ENCODE peak calls at places on chromosome 3, in seven cellular contexts. One of them, this sample, is unnamed.

GRCh38 chr3:58234516-58234931 is 3.1 kb upstream of the ABHD6 start:
- DNase-seq in endothelial cell of umbilical vein: no peak
- DNase-seq in hepatocyte: peak
- DNase-seq in lung: no peak
- DNase-seq in type B pancreatic cell: no peak
- DNase-seq in fibroblast of pulmonary artery: peak
- DNase-seq in AG09309: no peak
- DNase-seq in this sample: no peak

GRCh38 chr3:86987421-86987715 is 3.6 kb downstream of the VGLL3 start:
- DNase-seq in fibroblast of pulmonary artery: no peak
- DNase-seq in endothelial cell of umbilical vein: no peak
- DNase-seq in type B pancreatic cell: no peak
- DNase-seq in hepatocyte: no peak
- DNase-seq in AG09309: no peak
- DNase-seq in lung: no peak
- DNase-seq in this sample: no peak

GRCh38 chr3:192130534-192131132 is 596.7 kb downstream of the FGF12 start:
- DNase-seq in AG09309: no peak
- DNase-seq in type B pancreatic cell: no peak
- DNase-seq in endothelial cell of umbilical vein: peak
- DNase-seq in hepatocyte: peak
- DNase-seq in lung: peak
- DNase-seq in fibroblast of pulmonary artery: peak
- DNase-seq in this sample: no peak

GRCh38 chr3:114212646-114213045 is 24.7 kb downstream of the ZNF80 start:
- DNase-seq in type B pancreatic cell: no peak
- DNase-seq in endothelial cell of umbilical vein: no peak
- DNase-seq in hepatocyte: no peak
- DNase-seq in lung: no peak
- DNase-seq in AG09309: no peak
- DNase-seq in fibroblast of pulmonary artery: no peak
- DNase-seq in this sample: no peak

GRCh38 chr3:147419062-147419701 is 10.0 kb downstream of the ZIC1 start:
- DNase-seq in hepatocyte: peak
- DNase-seq in type B pancreatic cell: peak
- DNase-seq in endothelial cell of umbilical vein: no peak
- DNase-seq in AG09309: no peak
- DNase-seq in fibroblast of pulmonary artery: peak
- DNase-seq in lung: no peak
- DNase-seq in this sample: no peak

GRCh38 chr3:66393486-66394260 is 107.1 kb downstream of the LRIG1 start:
- DNase-seq in AG09309: peak
- DNase-seq in fibroblast of pulmonary artery: peak
- DNase-seq in type B pancreatic cell: no peak
- DNase-seq in hepatocyte: no peak
- DNase-seq in lung: no peak
- DNase-seq in endothelial cell of umbilical vein: peak
- DNase-seq in this sample: peak

GRCh38 chr3:102810937-102811336 is 376.1 kb downstream of the ZPLD1 start:
- DNase-seq in hepatocyte: no peak
- DNase-seq in endothelial cell of umbilical vein: no peak
- DNase-seq in type B pancreatic cell: no peak
- DNase-seq in AG09309: no peak
- DNase-seq in lung: no peak
- DNase-seq in fibroblast of pulmonary artery: no peak
- DNase-seq in this sample: no peak

GRCh38 chr3:182979103-182979697 is 1.1 kb downstream of the DCUN1D1 start:
- DNase-seq in hepatocyte: peak
- DNase-seq in lung: no peak
- DNase-seq in AG09309: no peak
- DNase-seq in type B pancreatic cell: no peak
- DNase-seq in fibroblast of pulmonary artery: no peak
- DNase-seq in endothelial cell of umbilical vein: peak
- DNase-seq in this sample: no peak

GRCh38 chr3:21073561-21073960 is 677.4 kb downstream of the ZNF385D start:
- DNase-seq in type B pancreatic cell: no peak
- DNase-seq in hepatocyte: no peak
- DNase-seq in endothelial cell of umbilical vein: no peak
- DNase-seq in lung: no peak
- DNase-seq in fibroblast of pulmonary artery: no peak
- DNase-seq in AG09309: no peak
- DNase-seq in this sample: no peak

GRCh38 chr3:127556565-127556964 is 34.0 kb downstream of the TPRA1 start:
- DNase-seq in fibroblast of pulmonary artery: no peak
- DNase-seq in endothelial cell of umbilical vein: no peak
- DNase-seq in AG09309: no peak
- DNase-seq in type B pancreatic cell: no peak
- DNase-seq in hepatocyte: no peak
- DNase-seq in lung: no peak
- DNase-seq in this sample: no peak
- TF ChIP-seq CTCF in fibroblast of pulmonary artery: peak
- TF ChIP-seq CTCF in endothelial cell of umbilical vein: peak
- TF ChIP-seq CTCF in AG09309: no peak
- TF ChIP-seq CTCF in type B pancreatic cell: peak
- TF ChIP-seq CTCF in hepatocyte: no peak
- TF ChIP-seq CTCF in lung: no peak
- TF ChIP-seq CTCF in this sample: peak

GRCh38 chr3:142904639-142905441 is 16.0 kb upstream of the PCOLCE2 start:
- DNase-seq in lung: no peak
- DNase-seq in type B pancreatic cell: no peak
- DNase-seq in AG09309: no peak
- DNase-seq in hepatocyte: peak
- DNase-seq in fibroblast of pulmonary artery: peak
- DNase-seq in endothelial cell of umbilical vein: no peak
- DNase-seq in this sample: no peak
- TF ChIP-seq CTCF in lung: no peak
- TF ChIP-seq CTCF in type B pancreatic cell: no peak
- TF ChIP-seq CTCF in AG09309: peak
- TF ChIP-seq CTCF in hepatocyte: no peak
- TF ChIP-seq CTCF in fibroblast of pulmonary artery: no peak
- TF ChIP-seq CTCF in endothelial cell of umbilical vein: no peak
- TF ChIP-seq CTCF in this sample: no peak

GRCh38 chr3:14392231-14392630 is 10.2 kb upstream of the SLC6A6 start:
- DNase-seq in endothelial cell of umbilical vein: no peak
- DNase-seq in lung: no peak
- DNase-seq in fibroblast of pulmonary artery: no peak
- DNase-seq in hepatocyte: no peak
- DNase-seq in type B pancreatic cell: no peak
- DNase-seq in AG09309: no peak
- DNase-seq in this sample: no peak
- TF ChIP-seq CTCF in endothelial cell of umbilical vein: no peak
- TF ChIP-seq CTCF in lung: no peak
- TF ChIP-seq CTCF in fibroblast of pulmonary artery: no peak
- TF ChIP-seq CTCF in hepatocyte: no peak
- TF ChIP-seq CTCF in type B pancreatic cell: no peak
- TF ChIP-seq CTCF in AG09309: no peak
- TF ChIP-seq CTCF in this sample: no peak

DNA sequence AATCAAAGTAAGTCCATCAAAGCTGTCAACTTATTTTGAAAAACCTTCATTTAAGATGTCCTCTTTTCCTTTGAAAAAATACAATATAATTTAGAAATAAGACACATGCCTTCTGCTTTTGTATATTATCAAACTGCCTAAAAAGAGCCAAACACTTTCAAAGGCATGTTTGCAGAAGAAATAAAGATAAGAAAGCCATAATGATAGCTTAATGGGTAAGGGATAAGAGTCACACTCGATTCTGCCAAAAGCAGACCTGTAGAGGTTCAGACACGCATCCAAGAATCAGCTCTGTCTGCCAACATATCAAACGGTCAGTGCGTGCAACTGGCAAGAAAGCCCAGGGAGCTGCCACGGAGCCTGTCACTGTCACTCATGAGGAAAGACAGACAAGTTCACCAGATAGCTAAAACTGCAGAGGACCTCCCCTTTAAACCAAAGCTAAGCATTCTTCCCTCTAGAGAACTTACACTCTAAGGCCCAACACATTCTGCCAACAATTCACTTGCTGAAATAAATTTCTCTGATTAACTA is 23.3 kb downstream of the DCP1A start:
- DNase-seq in type B pancreatic cell: no peak
- DNase-seq in lung: no peak
- DNase-seq in hepatocyte: no peak
- DNase-seq in AG09309: no peak
- DNase-seq in endothelial cell of umbilical vein: no peak
- DNase-seq in fibroblast of pulmonary artery: no peak
- DNase-seq in this sample: no peak
- TF ChIP-seq CTCF in type B pancreatic cell: no peak
- TF ChIP-seq CTCF in lung: no peak
- TF ChIP-seq CTCF in hepatocyte: no peak
- TF ChIP-seq CTCF in AG09309: no peak
- TF ChIP-seq CTCF in endothelial cell of umbilical vein: no peak
- TF ChIP-seq CTCF in fibroblast of pulmonary artery: no peak
- TF ChIP-seq CTCF in this sample: no peak